ENCODE peak calls at places on chromosomes 16 and 17, in six cellular contexts. One of them, this sample, is unnamed.

GRCh38 chr17:80319262-80319998 is 58.8 kb downstream of the RNF213 start:
- DNase-seq in cardiac fibroblast: no peak
- DNase-seq in BE2C: no peak
- DNase-seq in brain microvascular endothelial cell: no peak
- DNase-seq in prostate gland: no peak
- DNase-seq in A549: no peak
- DNase-seq in this sample: no peak

GRCh38 chr17:82911822-82912221 is 72.0 kb upstream of the ZNF750 start:
- DNase-seq in cardiac fibroblast: no peak
- DNase-seq in BE2C: no peak
- DNase-seq in brain microvascular endothelial cell: no peak
- DNase-seq in prostate gland: no peak
- DNase-seq in A549: no peak
- DNase-seq in this sample: no peak

GRCh38 chr17:27590864-27591263 is 40.1 kb upstream of the LGALS9 start:
- DNase-seq in cardiac fibroblast: no peak
- DNase-seq in BE2C: no peak
- DNase-seq in brain microvascular endothelial cell: no peak
- DNase-seq in prostate gland: no peak
- DNase-seq in A549: no peak
- DNase-seq in this sample: no peak

GRCh38 chr17:30344283-30345088 is 10.6 kb upstream of the TMIGD1 start:
- DNase-seq in cardiac fibroblast: peak
- DNase-seq in BE2C: no peak
- DNase-seq in brain microvascular endothelial cell: no peak
- DNase-seq in prostate gland: peak
- DNase-seq in A549: peak
- DNase-seq in this sample: no peak

GRCh38 chr17:17966399-17966798 is 5.8 kb downstream of the TOM1L2 start:
- DNase-seq in cardiac fibroblast: no peak
- DNase-seq in BE2C: no peak
- DNase-seq in brain microvascular endothelial cell: no peak
- DNase-seq in prostate gland: no peak
- DNase-seq in A549: no peak
- DNase-seq in this sample: peak

GRCh38 chr17:77644981-77645380 is 313.5 kb upstream of the TNRC6C start:
- DNase-seq in cardiac fibroblast: no peak
- DNase-seq in BE2C: no peak
- DNase-seq in brain microvascular endothelial cell: no peak
- DNase-seq in prostate gland: no peak
- DNase-seq in A549: no peak
- DNase-seq in this sample: no peak

GRCh38 chr16:73056383-73056782 is 8.5 kb upstream of the ZFHX3 start:
- DNase-seq in cardiac fibroblast: no peak
- DNase-seq in BE2C: no peak
- DNase-seq in brain microvascular endothelial cell: no peak
- DNase-seq in prostate gland: no peak
- DNase-seq in A549: no peak
- DNase-seq in this sample: no peak

GRCh38 chr17:69428252-69428980 is 13.9 kb downstream of the MAP2K6 start:
- DNase-seq in cardiac fibroblast: no peak
- DNase-seq in BE2C: no peak
- DNase-seq in brain microvascular endothelial cell: no peak
- DNase-seq in prostate gland: no peak
- DNase-seq in A549: no peak
- DNase-seq in this sample: peak

GRCh38 chr17:41536741-41537613 is 8.9 kb upstream of the KRT19 start:
- DNase-seq in cardiac fibroblast: no peak
- DNase-seq in BE2C: no peak
- DNase-seq in brain microvascular endothelial cell: no peak
- DNase-seq in prostate gland: no peak
- DNase-seq in A549: no peak
- DNase-seq in this sample: no peak

GRCh38 chr17:83111516-83112282 is 32.3 kb downstream of the METRNL start:
- DNase-seq in cardiac fibroblast: no peak
- DNase-seq in BE2C: no peak
- DNase-seq in brain microvascular endothelial cell: no peak
- DNase-seq in prostate gland: no peak
- DNase-seq in A549: no peak
- DNase-seq in this sample: no peak

GRCh38 chr16:84341533-84342295 is 26.6 kb upstream of the ATP2C2 start:
- DNase-seq in cardiac fibroblast: no peak
- DNase-seq in BE2C: no peak
- DNase-seq in brain microvascular endothelial cell: no peak
- DNase-seq in prostate gland: no peak
- DNase-seq in A549: no peak
- DNase-seq in this sample: no peak

GRCh38 chr16:84344781-84345180 is 23.6 kb upstream of the ATP2C2 start:
- DNase-seq in cardiac fibroblast: no peak
- DNase-seq in BE2C: no peak
- DNase-seq in brain microvascular endothelial cell: no peak
- DNase-seq in prostate gland: no peak
- DNase-seq in A549: no peak
- DNase-seq in this sample: no peak

GRCh38 chr16:84339766-84340165 is 28.6 kb upstream of the ATP2C2 start:
- DNase-seq in cardiac fibroblast: no peak
- DNase-seq in BE2C: no peak
- DNase-seq in brain microvascular endothelial cell: no peak
- DNase-seq in prostate gland: no peak
- DNase-seq in A549: no peak
- DNase-seq in this sample: no peak

GRCh38 chr16:84339316-84339715 is 29.0 kb upstream of the ATP2C2 start:
- DNase-seq in cardiac fibroblast: no peak
- DNase-seq in BE2C: no peak
- DNase-seq in brain microvascular endothelial cell: no peak
- DNase-seq in prostate gland: no peak
- DNase-seq in A549: no peak
- DNase-seq in this sample: no peak

DNA sequence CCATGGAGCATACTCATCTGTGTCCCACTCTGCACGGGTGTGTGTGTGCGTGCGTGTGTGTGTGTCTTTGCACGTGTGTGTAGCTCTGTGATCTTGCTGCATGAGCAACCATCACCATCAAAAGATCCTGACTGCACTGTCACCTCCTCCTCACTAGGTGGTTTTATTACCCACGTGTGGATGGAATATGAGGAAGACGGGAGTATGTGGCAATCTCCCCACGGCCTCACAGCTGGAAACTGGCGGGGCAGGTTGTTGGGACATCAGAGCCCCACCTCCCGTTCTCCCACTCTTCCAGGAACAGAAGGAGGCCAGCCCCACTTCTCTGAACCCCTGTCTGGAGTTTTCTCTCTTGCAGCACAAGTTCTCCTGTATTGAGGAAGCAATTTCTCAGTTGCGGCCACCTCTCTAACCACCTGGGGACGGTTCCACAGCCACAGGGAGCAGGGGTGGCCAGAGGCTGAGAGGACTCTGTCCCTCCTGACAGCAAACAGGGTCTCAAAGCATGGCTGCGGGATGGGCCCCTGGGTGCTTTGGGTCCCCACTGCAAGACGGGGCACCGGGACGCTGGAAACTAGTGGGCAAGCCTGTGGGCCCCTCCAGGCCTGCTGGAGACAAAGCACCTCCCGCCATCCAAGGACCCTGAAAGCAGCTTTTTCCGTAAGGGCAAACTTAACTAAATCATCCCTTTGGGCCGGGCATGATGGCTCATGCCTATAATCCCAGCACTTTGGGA is 27.9 kb upstream of the ATP2C2 start:
- DNase-seq in cardiac fibroblast: no peak
- DNase-seq in BE2C: no peak
- DNase-seq in brain microvascular endothelial cell: no peak
- DNase-seq in prostate gland: peak
- DNase-seq in A549: peak
- DNase-seq in this sample: no peak
- TF ChIP-seq CTCF in cardiac fibroblast: no peak
- TF ChIP-seq CTCF in BE2C: no peak
- TF ChIP-seq CTCF in brain microvascular endothelial cell: no peak
- TF ChIP-seq CTCF in prostate gland: peak
- TF ChIP-seq CTCF in A549: no peak
- TF ChIP-seq CTCF in this sample: no peak

DNA sequence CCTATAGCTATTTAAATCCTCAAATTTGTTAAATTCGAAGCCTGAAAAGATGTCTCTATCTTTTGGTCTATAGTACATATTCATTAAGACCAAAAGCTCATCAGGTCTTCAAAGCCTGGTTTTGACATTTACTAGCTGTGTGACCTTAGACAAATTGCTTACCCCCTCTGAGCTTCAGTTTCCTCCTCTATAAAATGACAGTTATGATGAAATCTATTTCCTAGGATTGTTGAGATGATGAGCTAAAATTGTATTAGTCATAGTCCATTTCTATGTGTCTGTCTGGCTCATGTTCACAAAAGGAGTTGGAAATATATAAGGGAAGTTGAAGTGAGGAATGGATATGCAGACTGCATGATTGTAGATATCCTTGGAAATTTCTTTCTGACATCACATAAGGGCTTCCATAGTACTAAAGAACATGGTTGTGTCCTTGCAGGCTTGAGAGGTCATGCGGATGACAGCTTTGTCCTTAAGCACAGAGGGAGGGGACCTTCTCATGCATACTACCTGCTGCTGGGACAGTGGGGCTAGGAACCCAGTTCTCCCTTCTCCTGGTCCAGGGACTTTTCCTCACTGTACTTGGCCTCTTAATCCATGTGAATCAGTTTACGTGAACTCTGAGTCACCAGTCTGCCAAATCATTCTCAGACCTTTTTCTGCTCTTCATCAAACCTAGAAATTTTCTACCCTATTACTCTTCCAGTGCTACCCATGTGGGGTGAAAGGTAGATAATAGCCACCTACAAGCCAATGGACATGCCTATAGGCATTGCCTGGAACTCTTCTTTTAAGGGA is 487.5 kb upstream of the SALL1 start:
- DNase-seq in cardiac fibroblast: no peak
- DNase-seq in BE2C: no peak
- DNase-seq in brain microvascular endothelial cell: no peak
- DNase-seq in prostate gland: no peak
- DNase-seq in A549: no peak
- DNase-seq in this sample: no peak
- H3K4me3 ChIP-seq in cardiac fibroblast: no peak
- H3K4me3 ChIP-seq in BE2C: no peak
- H3K4me3 ChIP-seq in brain microvascular endothelial cell: no peak
- H3K4me3 ChIP-seq in prostate gland: no peak
- H3K4me3 ChIP-seq in A549: no peak
- H3K4me3 ChIP-seq in this sample: no peak

GRCh38 chr17:78838574-78839005 is 2.0 kb downstream of the USP36 start:
- DNase-seq in cardiac fibroblast: no peak
- DNase-seq in BE2C: no peak
- DNase-seq in brain microvascular endothelial cell: no peak
- DNase-seq in prostate gland: peak
- DNase-seq in A549: no peak
- DNase-seq in this sample: no peak

GRCh38 chr17:78839762-78840529 is 668 bp downstream of the USP36 start:
- DNase-seq in cardiac fibroblast: peak
- DNase-seq in BE2C: peak
- DNase-seq in brain microvascular endothelial cell: peak
- DNase-seq in prostate gland: no peak
- DNase-seq in A549: peak
- DNase-seq in this sample: peak

GRCh38 chr17:78839173-78839761 is 1.3 kb downstream of the USP36 start:
- DNase-seq in cardiac fibroblast: peak
- DNase-seq in BE2C: no peak
- DNase-seq in brain microvascular endothelial cell: peak
- DNase-seq in prostate gland: no peak
- DNase-seq in A549: no peak
- DNase-seq in this sample: peak

GRCh38 chr17:78840530-78840779 is 159 bp downstream of the USP36 start:
- DNase-seq in cardiac fibroblast: no peak
- DNase-seq in BE2C: no peak
- DNase-seq in brain microvascular endothelial cell: no peak
- DNase-seq in prostate gland: no peak
- DNase-seq in A549: no peak
- DNase-seq in this sample: no peak

GRCh38 chr17:78840780-78841611 is at the start of gene USP36:
- DNase-seq in cardiac fibroblast: peak
- DNase-seq in BE2C: peak
- DNase-seq in brain microvascular endothelial cell: peak
- DNase-seq in prostate gland: peak
- DNase-seq in A549: peak
- DNase-seq in this sample: peak
- TF ChIP-seq CTCF in cardiac fibroblast: no peak
- TF ChIP-seq CTCF in BE2C: no peak
- TF ChIP-seq CTCF in brain microvascular endothelial cell: no peak
- TF ChIP-seq CTCF in prostate gland: peak
- TF ChIP-seq CTCF in A549: no peak
- TF ChIP-seq CTCF in this sample: no peak

GRCh38 chr16:54283735-54284318 is 2.8 kb downstream of the IRX3 start:
- DNase-seq in cardiac fibroblast: no peak
- DNase-seq in BE2C: no peak
- DNase-seq in brain microvascular endothelial cell: no peak
- DNase-seq in prostate gland: no peak
- DNase-seq in A549: no peak
- DNase-seq in this sample: no peak

GRCh38 chr16:54282923-54283734 is 3.5 kb downstream of the IRX3 start:
- DNase-seq in cardiac fibroblast: no peak
- DNase-seq in BE2C: no peak
- DNase-seq in brain microvascular endothelial cell: no peak
- DNase-seq in prostate gland: no peak
- DNase-seq in A549: no peak
- DNase-seq in this sample: no peak

GRCh38 chr16:54284931-54285413 is 1.6 kb downstream of the IRX3 start:
- DNase-seq in cardiac fibroblast: peak
- DNase-seq in BE2C: no peak
- DNase-seq in brain microvascular endothelial cell: no peak
- DNase-seq in prostate gland: no peak
- DNase-seq in A549: peak
- DNase-seq in this sample: no peak

GRCh38 chr16:54285414-54286066 is 1.0 kb downstream of the IRX3 start:
- DNase-seq in cardiac fibroblast: peak
- DNase-seq in BE2C: no peak
- DNase-seq in brain microvascular endothelial cell: no peak
- DNase-seq in prostate gland: peak
- DNase-seq in A549: peak
- DNase-seq in this sample: no peak

DNA sequence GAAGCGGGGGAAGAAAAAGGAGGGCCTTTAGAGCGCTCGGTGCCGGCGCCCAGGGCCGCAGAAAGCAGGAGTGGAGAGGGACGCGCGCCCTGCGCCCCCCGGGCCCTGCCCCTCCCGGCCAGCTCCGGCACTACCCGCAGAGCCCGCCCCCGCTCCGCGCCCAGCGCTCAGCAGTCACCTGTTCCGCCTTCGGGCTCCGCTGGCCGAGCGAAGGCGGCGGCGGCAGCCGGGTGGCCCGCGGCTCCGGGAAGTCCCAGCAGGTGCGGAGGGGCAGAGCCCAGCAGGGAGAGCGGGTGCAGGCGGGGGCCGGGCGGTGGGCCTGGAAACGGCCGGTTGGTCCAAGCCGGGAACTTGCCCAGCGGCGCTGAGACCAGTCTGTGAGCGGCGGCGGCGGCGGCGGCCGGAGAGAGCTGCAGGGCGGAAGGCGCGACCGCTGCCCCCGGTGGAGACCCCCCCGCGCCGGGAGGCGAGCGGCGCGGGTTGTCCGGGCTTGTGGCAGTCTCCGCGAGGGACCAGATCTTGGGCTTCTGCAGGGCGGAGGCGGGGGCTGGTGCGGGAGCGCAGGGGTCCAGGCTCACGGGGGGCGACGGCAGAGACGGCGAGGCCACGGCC is 2.2 kb downstream of the IRX3 start:
- DNase-seq in cardiac fibroblast: no peak
- DNase-seq in BE2C: no peak
- DNase-seq in brain microvascular endothelial cell: no peak
- DNase-seq in prostate gland: peak
- DNase-seq in A549: no peak
- DNase-seq in this sample: no peak
- H3K4me3 ChIP-seq in cardiac fibroblast: peak
- H3K4me3 ChIP-seq in BE2C: no peak
- H3K4me3 ChIP-seq in brain microvascular endothelial cell: peak
- H3K4me3 ChIP-seq in prostate gland: peak
- H3K4me3 ChIP-seq in A549: peak
- H3K4me3 ChIP-seq in this sample: no peak

This sample was measured in GM12865.